ENCODE peak calls at places on chromosomes 7 and 10, in four cellular contexts. W, P, Z and M are unnamed samples.

GRCh38 chr10:128095753-128096469 is 30.3 kb downstream of the MKI67 start:
- DNase-seq in W (no peak), P (no peak), Z (no peak), M (no peak)

GRCh38 chr7:18663321-18663720 is 167.8 kb downstream of the HDAC9 start:
- DNase-seq in W (no peak), P (no peak), Z (no peak), M (no peak)

GRCh38 chr7:106862317-106863183 is 2.5 kb upstream of the PIK3CG start:
- DNase-seq in W (no peak), P (peak), Z (no peak), M (no peak)

GRCh38 chr7:47291461-47292051 is 290.4 kb downstream of the TNS3 start:
- DNase-seq in W (no peak), P (no peak), Z (no peak), M (no peak)

GRCh38 chr7:44284881-44285541 is 40.4 kb downstream of the CAMK2B start:
- DNase-seq in W (peak), P (no peak), Z (peak), M (peak)

GRCh38 chr10:59808896-59809643 is 55.8 kb upstream of the MRLN start:
- DNase-seq in W (peak), P (peak), Z (peak), M (peak)

GRCh38 chr10:118694848-118695247 is 59.9 kb downstream of the CACUL1 start:
- DNase-seq in W (no peak), P (no peak), Z (no peak), M (no peak)

GRCh38 chr10:108465871-108466641 is 1301.5 kb upstream of the SORCS1 start:
- DNase-seq in W (peak), P (no peak), Z (peak), M (peak)

GRCh38 chr7:134932707-134933370 is 53.5 kb upstream of the AGBL3 start:
- DNase-seq in W (no peak), P (peak), Z (no peak), M (no peak)

GRCh38 chr10:27838291-27838690 is 92.7 kb upstream of the MKX start:
- DNase-seq in W (no peak), P (no peak), Z (no peak), M (no peak)
- TF ChIP-seq TEAD4 in W (no peak), P (no peak), Z (no peak), M (no peak)

GRCh38 chr10:681670-682318 is 7.7 kb downstream of the DIP2C start:
- DNase-seq in W (no peak), P (no peak), Z (no peak), M (no peak)

GRCh38 chr10:686155-686931 is 3.1 kb downstream of the DIP2C start:
- DNase-seq in W (no peak), P (no peak), Z (no peak), M (no peak)

GRCh38 chr10:682931-683447 is 6.5 kb downstream of the DIP2C start:
- DNase-seq in W (peak), P (no peak), Z (no peak), M (no peak)

GRCh38 chr10:685613-686012 is 3.9 kb downstream of the DIP2C start:
- DNase-seq in W (no peak), P (no peak), Z (no peak), M (no peak)

GRCh38 chr10:683448-684071 is 5.9 kb downstream of the DIP2C start:
- DNase-seq in W (peak), P (peak), Z (no peak), M (no peak)
- TF ChIP-seq TEAD4 in W (no peak), P (no peak), Z (no peak), M (no peak)

GRCh38 chr10:72022228-72022627 is 58.0 kb downstream of the CHST3 start:
- DNase-seq in W (no peak), P (no peak), Z (no peak), M (no peak)
- TF ChIP-seq TEAD4 in W (no peak), P (no peak), Z (no peak), M (no peak)

DNA sequence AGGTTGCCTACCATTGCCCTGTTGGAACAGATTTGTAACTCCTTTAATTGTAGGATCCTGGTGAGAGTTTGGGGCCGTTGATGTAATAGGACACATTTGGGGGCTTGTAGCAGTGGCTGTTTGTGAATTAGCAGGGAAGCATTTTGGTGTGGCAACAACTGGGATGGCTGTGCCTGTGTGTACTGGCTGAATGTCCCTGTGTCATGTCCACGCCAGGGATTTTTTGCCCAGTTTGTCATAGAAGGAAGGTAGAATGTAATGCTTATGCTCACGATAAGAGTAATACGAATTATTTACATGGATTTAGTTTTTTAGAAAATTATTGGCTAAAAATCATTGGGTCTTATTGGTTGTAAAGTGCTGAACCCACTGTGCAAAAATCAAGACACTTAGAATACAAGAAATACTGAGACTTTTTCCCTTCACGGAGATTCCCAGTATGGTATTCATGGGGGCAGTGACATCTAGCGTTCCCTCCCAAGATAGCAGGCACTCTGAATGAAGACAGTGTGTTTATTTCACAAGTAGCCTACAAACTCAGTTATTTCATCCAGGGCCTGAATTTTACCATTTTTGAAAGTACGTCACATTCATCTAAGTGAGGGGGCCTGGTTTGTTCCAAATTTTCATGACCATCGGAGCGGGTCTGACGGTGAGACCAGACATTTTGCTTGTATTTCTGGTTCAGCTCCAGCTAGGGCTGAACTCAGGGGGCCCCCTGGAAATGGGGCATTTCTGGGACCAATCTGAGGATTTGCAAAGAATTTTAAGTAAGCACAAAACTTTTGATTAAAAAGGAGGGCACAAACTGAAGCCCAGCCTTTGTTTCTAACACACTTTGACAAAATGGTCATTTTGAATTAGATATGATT is 74.7 kb downstream of the CACNB2 start:
- DNase-seq in W (peak), P (peak), Z (peak), M (peak)
- TF ChIP-seq TEAD4 in W (no peak), P (no peak), Z (no peak), M (no peak)

GRCh38 chr7:158366916-158367633 is 220.5 kb downstream of the PTPRN2 start:
- DNase-seq in W (peak), P (no peak), Z (no peak), M (no peak)

GRCh38 chr7:158365332-158365731 is 222.3 kb downstream of the PTPRN2 start:
- DNase-seq in W (no peak), P (no peak), Z (no peak), M (no peak)

GRCh38 chr7:158367634-158367982 is 220.0 kb downstream of the PTPRN2 start:
- DNase-seq in W (peak), P (no peak), Z (no peak), M (no peak)

GRCh38 chr7:158368449-158368848 is 219.2 kb downstream of the PTPRN2 start:
- DNase-seq in W (no peak), P (no peak), Z (no peak), M (no peak)

DNA sequence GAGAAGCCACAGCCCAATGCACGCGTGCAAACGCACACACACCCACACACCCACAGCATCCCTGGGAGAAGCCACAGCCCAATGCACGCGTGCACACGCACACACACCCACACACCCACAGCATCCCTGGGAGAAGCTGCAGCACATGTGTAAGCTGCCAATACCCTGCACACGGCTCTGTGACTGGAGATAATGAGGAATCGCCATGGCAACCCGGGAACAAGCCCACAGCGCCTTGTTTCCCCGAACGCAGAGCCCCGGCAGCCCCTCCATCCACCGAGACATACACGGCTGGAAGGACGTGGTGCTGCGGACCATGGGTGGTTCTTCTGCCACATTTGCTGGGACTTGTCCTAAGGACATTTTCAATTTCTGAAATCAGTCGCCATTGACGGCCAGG is 221.3 kb downstream of the PTPRN2 start:
- DNase-seq in W (peak), P (no peak), Z (no peak), M (no peak)
- TF ChIP-seq TEAD4 in W (no peak), P (no peak), Z (no peak), M (no peak)

GRCh38 chr7:34320926-34321609 is 336.9 kb upstream of the NPSR1 start:
- DNase-seq in W (peak), P (peak), Z (peak), M (peak)
- TF ChIP-seq TEAD4 in W (no peak), P (no peak), Z (peak), M (no peak)

GRCh38 chr10:20142311-20142710 is 326.1 kb downstream of the PLXDC2 start:
- DNase-seq in W (no peak), P (no peak), Z (no peak), M (no peak)

GRCh38 chr10:20146004-20146403 is 329.8 kb downstream of the PLXDC2 start:
- DNase-seq in W (no peak), P (no peak), Z (no peak), M (no peak)

GRCh38 chr10:20144268-20144667 is 328.0 kb downstream of the PLXDC2 start:
- DNase-seq in W (no peak), P (no peak), Z (no peak), M (no peak)

DNA sequence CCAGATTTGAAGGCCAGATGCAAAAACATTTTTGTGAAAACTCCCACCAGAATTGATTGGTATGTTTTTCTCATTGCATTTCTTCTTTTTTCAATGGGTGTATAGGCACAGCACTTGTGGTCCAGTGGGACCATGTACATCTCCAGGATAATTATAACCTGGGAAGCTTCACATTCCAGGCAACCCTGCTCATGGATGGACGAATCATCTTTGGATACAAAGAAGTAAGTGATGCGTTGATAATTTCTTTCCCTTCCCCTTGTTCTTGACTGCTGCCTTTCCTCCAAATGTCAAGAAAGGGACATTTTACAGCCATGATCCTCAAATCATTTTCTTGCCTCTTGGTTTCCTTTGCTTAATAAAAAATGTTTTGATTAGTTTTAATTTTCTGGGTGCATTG is 331.4 kb downstream of the PLXDC2 start:
- DNase-seq in W (no peak), P (no peak), Z (no peak), M (no peak)
- TF ChIP-seq TEAD4 in W (no peak), P (no peak), Z (no peak), M (no peak)

GRCh38 chr7:111175908-111176307 is 85.0 kb downstream of the LRRN3 start:
- DNase-seq in W (no peak), P (no peak), Z (no peak), M (no peak)

GRCh38 chr7:111173990-111174389 is 83.1 kb downstream of the LRRN3 start:
- DNase-seq in W (no peak), P (no peak), Z (no peak), M (no peak)

GRCh38 chr7:111174476-111174875 is 83.5 kb downstream of the LRRN3 start:
- DNase-seq in W (no peak), P (no peak), Z (no peak), M (no peak)

GRCh38 chr7:111172573-111172972 is 81.6 kb downstream of the LRRN3 start:
- DNase-seq in W (no peak), P (no peak), Z (no peak), M (no peak)

DNA sequence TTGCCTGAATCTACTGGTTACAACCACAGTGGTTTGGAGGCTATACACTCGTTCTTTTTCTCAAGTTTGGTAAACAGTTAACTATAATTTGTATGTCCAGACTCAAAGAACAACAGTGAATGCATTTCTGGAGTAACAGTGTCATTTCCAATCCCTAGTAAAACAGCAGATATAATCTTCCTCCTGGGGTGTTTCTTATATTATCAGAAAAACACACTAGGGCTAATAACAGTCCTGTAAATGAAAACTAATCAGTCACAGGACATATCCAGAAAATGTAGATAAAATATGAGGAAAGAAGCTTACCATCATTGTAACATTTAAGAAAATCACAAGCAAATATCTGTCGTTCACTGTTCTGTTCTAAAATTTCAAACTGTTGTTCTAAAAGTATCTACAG is 82.6 kb downstream of the LRRN3 start:
- DNase-seq in W (no peak), P (no peak), Z (no peak), M (no peak)
- TF ChIP-seq TEAD4 in W (no peak), P (no peak), Z (no peak), M (no peak)

GRCh38 chr7:22093003-22093402 is 147.3 kb upstream of the CDCA7L start:
- DNase-seq in W (no peak), P (no peak), Z (no peak), M (no peak)
- TF ChIP-seq TEAD4 in W (peak), P (no peak), Z (no peak), M (no peak)